ENCODE peak calls at places on chromosomes 13 and 19, in eight cellular contexts. One of them, this sample, is unnamed.

GRCh38 chr13:41231786-41232185 is 31.6 kb downstream of the MTRF1 start:
- DNase-seq in Right ventricle myocardium superior: no peak
- DNase-seq in EH: peak
- DNase-seq in Peyer's patch: no peak
- DNase-seq in activated T-cell treated with anti-CD3 and anti-CD28 coated beads, Interleukin-2, amount 50 U/mL, for 24 hours: no peak
- DNase-seq in GM04504: no peak
- DNase-seq in GM23248: no peak
- DNase-seq in GDM1: no peak
- DNase-seq in this sample: no peak

GRCh38 chr19:42270346-42271044 is 1.4 kb downstream of the CIC start:
- DNase-seq in Right ventricle myocardium superior: peak
- DNase-seq in EH: peak
- DNase-seq in Peyer's patch: peak
- DNase-seq in activated T-cell treated with anti-CD3 and anti-CD28 coated beads, Interleukin-2, amount 50 U/mL, for 24 hours: peak
- DNase-seq in GM04504: peak
- DNase-seq in GM23248: peak
- DNase-seq in GDM1: peak
- DNase-seq in this sample: peak

GRCh38 chr13:43959291-43959690 is 79.6 kb downstream of the LACC1 start:
- DNase-seq in Right ventricle myocardium superior: no peak
- DNase-seq in EH: no peak
- DNase-seq in Peyer's patch: no peak
- DNase-seq in activated T-cell treated with anti-CD3 and anti-CD28 coated beads, Interleukin-2, amount 50 U/mL, for 24 hours: no peak
- DNase-seq in GM04504: no peak
- DNase-seq in GM23248: no peak
- DNase-seq in GDM1: no peak
- DNase-seq in this sample: no peak

GRCh38 chr19:41421314-41421713 is 5.9 kb downstream of the B3GNT8 start:
- DNase-seq in Right ventricle myocardium superior: no peak
- DNase-seq in EH: no peak
- DNase-seq in Peyer's patch: no peak
- DNase-seq in activated T-cell treated with anti-CD3 and anti-CD28 coated beads, Interleukin-2, amount 50 U/mL, for 24 hours: no peak
- DNase-seq in GM04504: no peak
- DNase-seq in GM23248: no peak
- DNase-seq in GDM1: no peak
- DNase-seq in this sample: no peak

GRCh38 chr13:95530178-95530577 is 22.3 kb upstream of the CLDN10 start:
- DNase-seq in Right ventricle myocardium superior: no peak
- DNase-seq in EH: peak
- DNase-seq in Peyer's patch: no peak
- DNase-seq in activated T-cell treated with anti-CD3 and anti-CD28 coated beads, Interleukin-2, amount 50 U/mL, for 24 hours: no peak
- DNase-seq in GM04504: no peak
- DNase-seq in GM23248: no peak
- DNase-seq in GDM1: peak
- DNase-seq in this sample: no peak

GRCh38 chr19:13503570-13504235 is 2.6 kb downstream of the CACNA1A start:
- DNase-seq in Right ventricle myocardium superior: no peak
- DNase-seq in EH: no peak
- DNase-seq in Peyer's patch: no peak
- DNase-seq in activated T-cell treated with anti-CD3 and anti-CD28 coated beads, Interleukin-2, amount 50 U/mL, for 24 hours: no peak
- DNase-seq in GM04504: no peak
- DNase-seq in GM23248: no peak
- DNase-seq in GDM1: no peak
- DNase-seq in this sample: no peak

GRCh38 chr19:33879818-33880575 is 83.3 kb downstream of the KCTD15 start:
- DNase-seq in Right ventricle myocardium superior: peak
- DNase-seq in EH: peak
- DNase-seq in Peyer's patch: no peak
- DNase-seq in activated T-cell treated with anti-CD3 and anti-CD28 coated beads, Interleukin-2, amount 50 U/mL, for 24 hours: no peak
- DNase-seq in GM04504: no peak
- DNase-seq in GM23248: no peak
- DNase-seq in GDM1: no peak
- DNase-seq in this sample: no peak

GRCh38 chr13:44160549-44161278 is 212.9 kb upstream of the SERP2 start:
- DNase-seq in Right ventricle myocardium superior: no peak
- DNase-seq in EH: peak
- DNase-seq in Peyer's patch: no peak
- DNase-seq in activated T-cell treated with anti-CD3 and anti-CD28 coated beads, Interleukin-2, amount 50 U/mL, for 24 hours: no peak
- DNase-seq in GM04504: no peak
- DNase-seq in GM23248: no peak
- DNase-seq in GDM1: no peak
- DNase-seq in this sample: no peak

GRCh38 chr19:401836-402535 is 7.0 kb downstream of the C2CD4C start:
- DNase-seq in Right ventricle myocardium superior: no peak
- DNase-seq in EH: no peak
- DNase-seq in Peyer's patch: no peak
- DNase-seq in activated T-cell treated with anti-CD3 and anti-CD28 coated beads, Interleukin-2, amount 50 U/mL, for 24 hours: no peak
- DNase-seq in GM04504: no peak
- DNase-seq in GM23248: peak
- DNase-seq in GDM1: no peak
- DNase-seq in this sample: no peak

GRCh38 chr19:13834308-13834790 is 39.1 kb downstream of the ZSWIM4 start:
- DNase-seq in Right ventricle myocardium superior: no peak
- DNase-seq in EH: peak
- DNase-seq in Peyer's patch: no peak
- DNase-seq in activated T-cell treated with anti-CD3 and anti-CD28 coated beads, Interleukin-2, amount 50 U/mL, for 24 hours: no peak
- DNase-seq in GM04504: no peak
- DNase-seq in GM23248: peak
- DNase-seq in GDM1: no peak
- DNase-seq in this sample: peak

GRCh38 chr13:94309997-94310842 is 169.3 kb downstream of the DCT start:
- DNase-seq in Right ventricle myocardium superior: no peak
- DNase-seq in EH: peak
- DNase-seq in Peyer's patch: no peak
- DNase-seq in activated T-cell treated with anti-CD3 and anti-CD28 coated beads, Interleukin-2, amount 50 U/mL, for 24 hours: no peak
- DNase-seq in GM04504: peak
- DNase-seq in GM23248: peak
- DNase-seq in GDM1: no peak
- DNase-seq in this sample: no peak

GRCh38 chr19:9054768-9055167 is 32.1 kb upstream of the OR1M1 start:
- DNase-seq in Right ventricle myocardium superior: no peak
- DNase-seq in EH: no peak
- DNase-seq in Peyer's patch: no peak
- DNase-seq in activated T-cell treated with anti-CD3 and anti-CD28 coated beads, Interleukin-2, amount 50 U/mL, for 24 hours: no peak
- DNase-seq in GM04504: no peak
- DNase-seq in GM23248: no peak
- DNase-seq in GDM1: no peak
- DNase-seq in this sample: no peak

GRCh38 chr19:34481861-34482379 is 362 bp downstream of the WTIP start:
- DNase-seq in Right ventricle myocardium superior: no peak
- DNase-seq in EH: peak
- DNase-seq in Peyer's patch: no peak
- DNase-seq in activated T-cell treated with anti-CD3 and anti-CD28 coated beads, Interleukin-2, amount 50 U/mL, for 24 hours: no peak
- DNase-seq in GM04504: no peak
- DNase-seq in GM23248: peak
- DNase-seq in GDM1: no peak
- DNase-seq in this sample: no peak

GRCh38 chr19:52946322-52947310 is 16.1 kb downstream of the ZNF816 start:
- DNase-seq in Right ventricle myocardium superior: peak
- DNase-seq in EH: peak
- DNase-seq in Peyer's patch: no peak
- DNase-seq in activated T-cell treated with anti-CD3 and anti-CD28 coated beads, Interleukin-2, amount 50 U/mL, for 24 hours: no peak
- DNase-seq in GM04504: no peak
- DNase-seq in GM23248: peak
- DNase-seq in GDM1: no peak
- DNase-seq in this sample: no peak

GRCh38 chr19:54364775-54365257 is at the start of gene LAIR1:
- DNase-seq in Right ventricle myocardium superior: peak
- DNase-seq in EH: no peak
- DNase-seq in Peyer's patch: peak
- DNase-seq in activated T-cell treated with anti-CD3 and anti-CD28 coated beads, Interleukin-2, amount 50 U/mL, for 24 hours: peak
- DNase-seq in GM04504: no peak
- DNase-seq in GM23248: no peak
- DNase-seq in GDM1: peak
- DNase-seq in this sample: peak

GRCh38 chr13:39956036-39956435 is 300.6 kb downstream of the COG6 start:
- DNase-seq in Right ventricle myocardium superior: no peak
- DNase-seq in EH: no peak
- DNase-seq in Peyer's patch: no peak
- DNase-seq in activated T-cell treated with anti-CD3 and anti-CD28 coated beads, Interleukin-2, amount 50 U/mL, for 24 hours: peak
- DNase-seq in GM04504: no peak
- DNase-seq in GM23248: no peak
- DNase-seq in GDM1: no peak
- DNase-seq in this sample: no peak

GRCh38 chr13:112106467-112107141 is 39.7 kb downstream of the SOX1 start:
- DNase-seq in Right ventricle myocardium superior: no peak
- DNase-seq in EH: no peak
- DNase-seq in Peyer's patch: no peak
- DNase-seq in activated T-cell treated with anti-CD3 and anti-CD28 coated beads, Interleukin-2, amount 50 U/mL, for 24 hours: no peak
- DNase-seq in GM04504: no peak
- DNase-seq in GM23248: no peak
- DNase-seq in GDM1: no peak
- DNase-seq in this sample: no peak

GRCh38 chr19:52190679-52191293 is 934 bp downstream of the PPP2R1A start:
- DNase-seq in Right ventricle myocardium superior: peak
- DNase-seq in EH: peak
- DNase-seq in Peyer's patch: no peak
- DNase-seq in activated T-cell treated with anti-CD3 and anti-CD28 coated beads, Interleukin-2, amount 50 U/mL, for 24 hours: no peak
- DNase-seq in GM04504: no peak
- DNase-seq in GM23248: peak
- DNase-seq in GDM1: no peak
- DNase-seq in this sample: no peak

GRCh38 chr13:31920301-31920818 is 111.2 kb upstream of the FRY start:
- DNase-seq in Right ventricle myocardium superior: no peak
- DNase-seq in EH: no peak
- DNase-seq in Peyer's patch: no peak
- DNase-seq in activated T-cell treated with anti-CD3 and anti-CD28 coated beads, Interleukin-2, amount 50 U/mL, for 24 hours: no peak
- DNase-seq in GM04504: no peak
- DNase-seq in GM23248: peak
- DNase-seq in GDM1: peak
- DNase-seq in this sample: no peak

GRCh38 chr19:43765109-43765876 is 10.5 kb upstream of the SMG9 start:
- DNase-seq in Right ventricle myocardium superior: peak
- DNase-seq in EH: peak
- DNase-seq in Peyer's patch: peak
- DNase-seq in activated T-cell treated with anti-CD3 and anti-CD28 coated beads, Interleukin-2, amount 50 U/mL, for 24 hours: peak
- DNase-seq in GM04504: peak
- DNase-seq in GM23248: peak
- DNase-seq in GDM1: peak
- DNase-seq in this sample: peak

GRCh38 chr19:28885965-28886364 is 327.0 kb downstream of the UQCRFS1 start:
- DNase-seq in Right ventricle myocardium superior: no peak
- DNase-seq in EH: no peak
- DNase-seq in Peyer's patch: no peak
- DNase-seq in activated T-cell treated with anti-CD3 and anti-CD28 coated beads, Interleukin-2, amount 50 U/mL, for 24 hours: no peak
- DNase-seq in GM04504: no peak
- DNase-seq in GM23248: no peak
- DNase-seq in GDM1: no peak
- DNase-seq in this sample: no peak

GRCh38 chr13:42377640-42378382 is 105.9 kb downstream of the AKAP11 start:
- DNase-seq in Right ventricle myocardium superior: no peak
- DNase-seq in EH: no peak
- DNase-seq in Peyer's patch: peak
- DNase-seq in activated T-cell treated with anti-CD3 and anti-CD28 coated beads, Interleukin-2, amount 50 U/mL, for 24 hours: peak
- DNase-seq in GM04504: no peak
- DNase-seq in GM23248: no peak
- DNase-seq in GDM1: peak
- DNase-seq in this sample: no peak

GRCh38 chr13:111475488-111475887 is 155.0 kb downstream of the TEX29 start:
- DNase-seq in Right ventricle myocardium superior: no peak
- DNase-seq in EH: no peak
- DNase-seq in Peyer's patch: no peak
- DNase-seq in activated T-cell treated with anti-CD3 and anti-CD28 coated beads, Interleukin-2, amount 50 U/mL, for 24 hours: no peak
- DNase-seq in GM04504: no peak
- DNase-seq in GM23248: no peak
- DNase-seq in GDM1: no peak
- DNase-seq in this sample: no peak

GRCh38 chr13:50406831-50407230 is 391.6 kb downstream of the KCNRG start:
- DNase-seq in Right ventricle myocardium superior: no peak
- DNase-seq in EH: no peak
- DNase-seq in Peyer's patch: no peak
- DNase-seq in activated T-cell treated with anti-CD3 and anti-CD28 coated beads, Interleukin-2, amount 50 U/mL, for 24 hours: no peak
- DNase-seq in GM04504: no peak
- DNase-seq in GM23248: no peak
- DNase-seq in GDM1: no peak
- DNase-seq in this sample: no peak

GRCh38 chr19:39307233-39307821 is 11.1 kb downstream of the IFNL1 start:
- DNase-seq in Right ventricle myocardium superior: no peak
- DNase-seq in EH: peak
- DNase-seq in Peyer's patch: no peak
- DNase-seq in activated T-cell treated with anti-CD3 and anti-CD28 coated beads, Interleukin-2, amount 50 U/mL, for 24 hours: no peak
- DNase-seq in GM04504: no peak
- DNase-seq in GM23248: peak
- DNase-seq in GDM1: no peak
- DNase-seq in this sample: no peak

GRCh38 chr13:79722885-79723445 is 242.0 kb downstream of the NDFIP2 start:
- DNase-seq in Right ventricle myocardium superior: no peak
- DNase-seq in EH: no peak
- DNase-seq in Peyer's patch: no peak
- DNase-seq in activated T-cell treated with anti-CD3 and anti-CD28 coated beads, Interleukin-2, amount 50 U/mL, for 24 hours: no peak
- DNase-seq in GM04504: no peak
- DNase-seq in GM23248: no peak
- DNase-seq in GDM1: no peak
- DNase-seq in this sample: no peak

GRCh38 chr13:92303428-92303827 is 905.0 kb downstream of the GPC5 start:
- DNase-seq in Right ventricle myocardium superior: no peak
- DNase-seq in EH: no peak
- DNase-seq in Peyer's patch: no peak
- DNase-seq in activated T-cell treated with anti-CD3 and anti-CD28 coated beads, Interleukin-2, amount 50 U/mL, for 24 hours: no peak
- DNase-seq in GM04504: no peak
- DNase-seq in GM23248: no peak
- DNase-seq in GDM1: no peak
- DNase-seq in this sample: no peak